ENCODE peak calls at places on chromosomes 12 and 14, in five cellular contexts. K is astrocyte of the hippocampus; D is KBM-7; Z is pancreas; Y is stimulated activated CD4-positive, alpha-beta T cell treated with anti-CD3 and anti-CD28 coated beads, Interleukin-2, amount 100 ng/mL, for 48 hours. X is an unnamed sample.

GRCh38 chr12:126704609-126705008 is 1562.4 kb upstream of the TMEM132C start:
- DNase-seq in K (no peak), D (no peak), Y (no peak), Z (no peak), X (no peak)

GRCh38 chr12:121812921-121813896 is 9.4 kb downstream of the SETD1B start:
- DNase-seq in Z (peak; percentile 74), D (no peak), K (no peak), Y (no peak), X (no peak)

GRCh38 chr14:104284636-104285482 is 146.5 kb downstream of the KIF26A start:
- DNase-seq in Z (peak; percentile 38), Y (no peak), D (no peak), K (no peak), X (no peak)

GRCh38 chr12:56661560-56661959 is 15.8 kb upstream of the ATP5F1B start:
- DNase-seq in Z (no peak), Y (no peak), D (no peak), K (peak; percentile 7), X (no peak)

GRCh38 chr14:68556253-68556652 is 236.6 kb downstream of the ZFP36L1 start:
- DNase-seq in Z (no peak), Y (no peak), D (no peak), K (no peak), X (no peak)

GRCh38 chr12:109589240-109589590 is 15.6 kb downstream of the MVK start:
- DNase-seq in Y (no peak), D (no peak), Z (no peak), K (no peak), X (no peak)

GRCh38 chr14:32998433-32998832 is 59.8 kb downstream of the NPAS3 start:
- DNase-seq in D (peak; percentile 5), Z (no peak), K (peak; percentile 28), Y (no peak), X (no peak)

GRCh38 chr12:74741113-74741512 is 203.5 kb downstream of the ATXN7L3B start:
- DNase-seq in Z (no peak), D (no peak), Y (no peak), K (no peak), X (no peak)

GRCh38 chr12:86137936-86138335 is 118.3 kb downstream of the MGAT4C start:
- DNase-seq in K (peak; percentile 66), D (no peak), Z (no peak), Y (no peak), X (no peak)

GRCh38 chr12:126346087-126346486 is 1280.9 kb downstream of the AACS start:
- DNase-seq in Y (no peak), Z (no peak), D (no peak), K (no peak), X (no peak)

GRCh38 chr14:91228112-91229004 is 16.1 kb downstream of the GPR68 start:
- DNase-seq in K (peak; percentile 71), Z (no peak), D (no peak), Y (peak; percentile 75), X (no peak)

GRCh38 chr12:53221203-53222076 is 10.6 kb downstream of the RARG start:
- DNase-seq in D (no peak), Y (no peak), Z (peak; percentile 92), K (peak; percentile 90), X (no peak)

GRCh38 chr12:57134949-57135348 is 6.7 kb downstream of the LRP1 start:
- DNase-seq in Z (no peak), D (no peak), Y (no peak), K (no peak), X (no peak)

GRCh38 chr12:26551385-26551784 is 281.6 kb downstream of the ITPR2 start:
- DNase-seq in D (no peak), Y (no peak), K (no peak), Z (no peak), X (no peak)

GRCh38 chr12:84397279-84397678 is 515.3 kb downstream of the SLC6A15 start:
- DNase-seq in Z (no peak), K (no peak), D (no peak), Y (no peak), X (no peak)

GRCh38 chr12:27861428-27862167 is 81.6 kb upstream of the MANSC4 start:
- DNase-seq in D (no peak), Y (no peak), K (no peak), Z (no peak), X (no peak)

GRCh38 chr12:109111775-109112491 is 4.5 kb upstream of the ACACB start:
- DNase-seq in D (peak; percentile 45), K (peak; percentile 77), Z (no peak), Y (peak; percentile 52), X (no peak)

GRCh38 chr12:105206686-105207374 is 29.1 kb downstream of the APPL2 start:
- DNase-seq in K (no peak), Z (no peak), Y (no peak), D (no peak), X (no peak)

GRCh38 chr12:120760349-120761245 is 35.0 kb downstream of the ACADS start:
- DNase-seq in Z (no peak), K (no peak), Y (no peak), D (no peak), X (no peak)

X was measured in DMS 273 treated with DMSO at 0.1 percent for 48 hours.